ENCODE peak calls at places on chromosomes 4 and X, in six cellular contexts. One of them, this sample, is unnamed.

GRCh38 chrX:45295587-45295986 is 94.9 kb upstream of the DIPK2B start:
- DNase-seq in AG09319: peak; percentile 7
- DNase-seq in NCI-H446: peak; percentile 0
- DNase-seq in A172: peak; percentile 54
- DNase-seq in progenitor cell of endocrine pancreas: no peak
- DNase-seq in HEK293T: peak; percentile 47
- DNase-seq in this sample: no peak

GRCh38 chr4:89316931-89317366 is 9.3 kb upstream of the GPRIN3 start:
- DNase-seq in AG09319: no peak
- DNase-seq in NCI-H446: no peak
- DNase-seq in A172: peak; percentile 76
- DNase-seq in HEK293T: no peak
- DNase-seq in progenitor cell of endocrine pancreas: no peak
- DNase-seq in this sample: no peak

GRCh38 chr4:173371292-173372192 is 788 bp downstream of the SAP30 start:
- DNase-seq in A172: peak; percentile 37
- DNase-seq in HEK293T: peak; percentile 49
- DNase-seq in progenitor cell of endocrine pancreas: peak; percentile 38
- DNase-seq in AG09319: no peak
- DNase-seq in NCI-H446: peak; percentile 55
- DNase-seq in this sample: peak; percentile 20

GRCh38 chrX:78024349-78025108 is 55.1 kb upstream of the PGAM4 start:
- DNase-seq in A172: peak; percentile 38
- DNase-seq in HEK293T: peak; percentile 47
- DNase-seq in NCI-H446: no peak
- DNase-seq in AG09319: no peak
- DNase-seq in progenitor cell of endocrine pancreas: no peak
- DNase-seq in this sample: no peak

GRCh38 chr4:186712690-186713089 is 11.0 kb downstream of the FAT1 start:
- DNase-seq in HEK293T: no peak
- DNase-seq in progenitor cell of endocrine pancreas: no peak
- DNase-seq in A172: no peak
- DNase-seq in NCI-H446: no peak
- DNase-seq in AG09319: no peak
- DNase-seq in this sample: no peak

GRCh38 chr4:48370260-48371134 is 29.2 kb downstream of the SLAIN2 start:
- DNase-seq in progenitor cell of endocrine pancreas: no peak
- DNase-seq in NCI-H446: no peak
- DNase-seq in HEK293T: no peak
- DNase-seq in A172: no peak
- DNase-seq in AG09319: no peak
- DNase-seq in this sample: no peak

GRCh38 chr4:144611850-144612249 is 34.1 kb upstream of the HHIP start:
- DNase-seq in NCI-H446: no peak
- DNase-seq in A172: peak; percentile 8
- DNase-seq in AG09319: no peak
- DNase-seq in HEK293T: peak; percentile 53
- DNase-seq in progenitor cell of endocrine pancreas: no peak
- DNase-seq in this sample: no peak

GRCh38 chrX:96752776-96753175 is 68.1 kb downstream of the DIAPH2 start:
- DNase-seq in A172: no peak
- DNase-seq in progenitor cell of endocrine pancreas: no peak
- DNase-seq in NCI-H446: no peak
- DNase-seq in HEK293T: no peak
- DNase-seq in AG09319: no peak
- DNase-seq in this sample: no peak

GRCh38 chr4:113849771-113850170 is 88.2 kb upstream of the CAMK2D start:
- DNase-seq in HEK293T: no peak
- DNase-seq in AG09319: no peak
- DNase-seq in progenitor cell of endocrine pancreas: no peak
- DNase-seq in NCI-H446: peak; percentile 92
- DNase-seq in A172: peak; percentile 5
- DNase-seq in this sample: no peak

GRCh38 chr4:78120144-78120880 is 63.2 kb downstream of the FRAS1 start:
- DNase-seq in HEK293T: no peak
- DNase-seq in NCI-H446: no peak
- DNase-seq in AG09319: no peak
- DNase-seq in A172: no peak
- DNase-seq in progenitor cell of endocrine pancreas: no peak
- DNase-seq in this sample: no peak

GRCh38 chrX:4655743-4656142 is 942.3 kb upstream of the PRKX start:
- DNase-seq in HEK293T: no peak
- DNase-seq in NCI-H446: no peak
- DNase-seq in AG09319: no peak
- DNase-seq in A172: no peak
- DNase-seq in progenitor cell of endocrine pancreas: no peak
- DNase-seq in this sample: no peak

GRCh38 chrX:150512426-150512825 is 56.0 kb upstream of the MTM1 start:
- DNase-seq in AG09319: no peak
- DNase-seq in A172: no peak
- DNase-seq in HEK293T: no peak
- DNase-seq in progenitor cell of endocrine pancreas: no peak
- DNase-seq in NCI-H446: no peak
- DNase-seq in this sample: no peak

GRCh38 chr4:158821228-158822009 is 52.6 kb downstream of the FNIP2 start:
- DNase-seq in HEK293T: no peak
- DNase-seq in AG09319: no peak
- DNase-seq in A172: no peak
- DNase-seq in progenitor cell of endocrine pancreas: no peak
- DNase-seq in NCI-H446: no peak
- DNase-seq in this sample: no peak

GRCh38 chr4:87839309-87839946 is 6.7 kb downstream of the MEPE start:
- DNase-seq in NCI-H446: peak; percentile 31
- DNase-seq in A172: peak; percentile 34
- DNase-seq in progenitor cell of endocrine pancreas: no peak
- DNase-seq in AG09319: no peak
- DNase-seq in HEK293T: peak; percentile 50
- DNase-seq in this sample: no peak

GRCh38 chr4:106315476-106315967 is 487 bp downstream of the TBCK start:
- DNase-seq in A172: peak; percentile 35
- DNase-seq in HEK293T: no peak
- DNase-seq in AG09319: no peak
- DNase-seq in NCI-H446: no peak
- DNase-seq in progenitor cell of endocrine pancreas: no peak
- DNase-seq in this sample: peak; percentile 21

GRCh38 chr4:128600996-128601857 is 208.3 kb upstream of the JADE1 start:
- DNase-seq in progenitor cell of endocrine pancreas: no peak
- DNase-seq in A172: peak; percentile 88
- DNase-seq in NCI-H446: peak; percentile 87
- DNase-seq in HEK293T: peak; percentile 12
- DNase-seq in AG09319: peak; percentile 74
- DNase-seq in this sample: no peak

GRCh38 chr4:15006416-15007024 is 4.2 kb downstream of the CPEB2 start:
- DNase-seq in AG09319: no peak
- DNase-seq in NCI-H446: no peak
- DNase-seq in progenitor cell of endocrine pancreas: no peak
- DNase-seq in HEK293T: no peak
- DNase-seq in A172: no peak
- DNase-seq in this sample: no peak

GRCh38 chr4:32858971-32859370 is 2138.8 kb downstream of the PCDH7 start:
- DNase-seq in AG09319: peak; percentile 4
- DNase-seq in NCI-H446: no peak
- DNase-seq in progenitor cell of endocrine pancreas: no peak
- DNase-seq in A172: peak; percentile 80
- DNase-seq in HEK293T: no peak
- DNase-seq in this sample: no peak

GRCh38 chr4:154779362-154779947 is 1.6 kb upstream of the RBM46 start:
- DNase-seq in NCI-H446: peak; percentile 17
- DNase-seq in progenitor cell of endocrine pancreas: no peak
- DNase-seq in A172: peak; percentile 22
- DNase-seq in HEK293T: peak; percentile 17
- DNase-seq in AG09319: no peak
- DNase-seq in this sample: no peak

GRCh38 chr4:4857001-4857808 is 2.3 kb upstream of the MSX1 start:
- DNase-seq in AG09319: no peak
- DNase-seq in A172: no peak
- DNase-seq in HEK293T: no peak
- DNase-seq in progenitor cell of endocrine pancreas: no peak
- DNase-seq in NCI-H446: no peak
- DNase-seq in this sample: no peak

GRCh38 chr4:121599049-121599448 is 97.7 kb downstream of the ANXA5 start:
- DNase-seq in A172: no peak
- DNase-seq in AG09319: no peak
- DNase-seq in NCI-H446: no peak
- DNase-seq in HEK293T: no peak
- DNase-seq in progenitor cell of endocrine pancreas: no peak
- DNase-seq in this sample: no peak

GRCh38 chr4:124785645-124786044 is 73.1 kb upstream of the ANKRD50 start:
- DNase-seq in progenitor cell of endocrine pancreas: no peak
- DNase-seq in HEK293T: no peak
- DNase-seq in A172: no peak
- DNase-seq in NCI-H446: no peak
- DNase-seq in AG09319: no peak
- DNase-seq in this sample: no peak

GRCh38 chr4:53923921-53924320 is 140.5 kb downstream of the CHIC2 start:
- DNase-seq in progenitor cell of endocrine pancreas: no peak
- DNase-seq in NCI-H446: no peak
- DNase-seq in A172: no peak
- DNase-seq in AG09319: no peak
- DNase-seq in HEK293T: no peak
- DNase-seq in this sample: no peak

GRCh38 chrX:17005712-17006372 is 59.4 kb downstream of the REPS2 start:
- DNase-seq in progenitor cell of endocrine pancreas: no peak
- DNase-seq in A172: no peak
- DNase-seq in NCI-H446: no peak
- DNase-seq in AG09319: no peak
- DNase-seq in HEK293T: no peak
- DNase-seq in this sample: no peak

GRCh38 chr4:3291969-3292570 is 751 bp upstream of the RGS12 start:
- DNase-seq in HEK293T: peak; percentile 53
- DNase-seq in AG09319: no peak
- DNase-seq in NCI-H446: no peak
- DNase-seq in progenitor cell of endocrine pancreas: peak; percentile 39
- DNase-seq in A172: peak; percentile 41
- DNase-seq in this sample: no peak

GRCh38 chr4:113869743-113870375 is 108.3 kb upstream of the CAMK2D start:
- DNase-seq in AG09319: no peak
- DNase-seq in HEK293T: no peak
- DNase-seq in NCI-H446: no peak
- DNase-seq in progenitor cell of endocrine pancreas: no peak
- DNase-seq in A172: peak; percentile 82
- DNase-seq in this sample: peak; percentile 40

GRCh38 chrX:154750301-154751120 is at the start of gene GAB3:
- DNase-seq in progenitor cell of endocrine pancreas: peak; percentile 14
- DNase-seq in NCI-H446: no peak
- DNase-seq in AG09319: no peak
- DNase-seq in A172: no peak
- DNase-seq in HEK293T: peak; percentile 46
- DNase-seq in this sample: no peak

GRCh38 chr4:40369437-40370278 is 34.5 kb downstream of the CHRNA9 start:
- DNase-seq in progenitor cell of endocrine pancreas: no peak
- DNase-seq in HEK293T: no peak
- DNase-seq in AG09319: no peak
- DNase-seq in NCI-H446: no peak
- DNase-seq in A172: no peak
- DNase-seq in this sample: no peak

GRCh38 chr4:955161-955921 is 18.0 kb downstream of the DGKQ start:
- DNase-seq in progenitor cell of endocrine pancreas: no peak
- DNase-seq in HEK293T: no peak
- DNase-seq in NCI-H446: no peak
- DNase-seq in AG09319: no peak
- DNase-seq in A172: no peak
- DNase-seq in this sample: no peak

GRCh38 chrX:66634272-66634671 is 4.6 kb downstream of the EDA2R start:
- DNase-seq in AG09319: no peak
- DNase-seq in NCI-H446: no peak
- DNase-seq in HEK293T: no peak
- DNase-seq in progenitor cell of endocrine pancreas: no peak
- DNase-seq in A172: no peak
- DNase-seq in this sample: no peak

GRCh38 chr4:89754531-89754930 is 82.4 kb downstream of the SNCA start:
- DNase-seq in AG09319: no peak
- DNase-seq in HEK293T: no peak
- DNase-seq in NCI-H446: peak; percentile 51
- DNase-seq in progenitor cell of endocrine pancreas: no peak
- DNase-seq in A172: no peak
- DNase-seq in this sample: no peak

GRCh38 chr4:186900980-186901379 is 177.3 kb upstream of the FAT1 start:
- DNase-seq in AG09319: no peak
- DNase-seq in HEK293T: no peak
- DNase-seq in NCI-H446: no peak
- DNase-seq in progenitor cell of endocrine pancreas: no peak
- DNase-seq in A172: no peak
- DNase-seq in this sample: no peak

GRCh38 chrX:38313190-38313589 is 14.1 kb downstream of the RPGR start:
- DNase-seq in NCI-H446: no peak
- DNase-seq in progenitor cell of endocrine pancreas: no peak
- DNase-seq in AG09319: no peak
- DNase-seq in A172: peak; percentile 9
- DNase-seq in HEK293T: no peak
- DNase-seq in this sample: no peak

GRCh38 chr4:159098482-159099127 is 4.3 kb upstream of the RAPGEF2 start:
- DNase-seq in A172: no peak
- DNase-seq in AG09319: no peak
- DNase-seq in HEK293T: no peak
- DNase-seq in progenitor cell of endocrine pancreas: no peak
- DNase-seq in NCI-H446: no peak
- DNase-seq in this sample: no peak

GRCh38 chr4:124152130-124152529 is 560.4 kb downstream of the ANKRD50 start:
- DNase-seq in AG09319: no peak
- DNase-seq in HEK293T: no peak
- DNase-seq in progenitor cell of endocrine pancreas: no peak
- DNase-seq in NCI-H446: no peak
- DNase-seq in A172: no peak
- DNase-seq in this sample: no peak

GRCh38 chr4:5952286-5953002 is 59.6 kb upstream of the CRMP1 start:
- DNase-seq in NCI-H446: no peak
- DNase-seq in progenitor cell of endocrine pancreas: no peak
- DNase-seq in AG09319: no peak
- DNase-seq in HEK293T: no peak
- DNase-seq in A172: no peak
- DNase-seq in this sample: no peak

GRCh38 chrX:15128838-15129237 is 141.0 kb downstream of the ASB9 start:
- DNase-seq in progenitor cell of endocrine pancreas: no peak
- DNase-seq in NCI-H446: no peak
- DNase-seq in AG09319: no peak
- DNase-seq in HEK293T: no peak
- DNase-seq in A172: no peak
- DNase-seq in this sample: no peak

GRCh38 chr4:185710487-185710995 is 101.5 kb downstream of the SORBS2 start:
- DNase-seq in AG09319: no peak
- DNase-seq in HEK293T: no peak
- DNase-seq in NCI-H446: no peak
- DNase-seq in A172: peak; percentile 63
- DNase-seq in progenitor cell of endocrine pancreas: no peak
- DNase-seq in this sample: no peak

This sample was measured in activated T-helper 9 cell treated with anti-CD3 and anti-CD28 coated beads, Interleukin-2, amount 50 U/mL, for 16 hours.